ENCODE peak calls at places on chromosomes 11 and 22, in five cellular contexts. M, V, I, Y and Z are unnamed samples.

GRCh38 chr11:8258771-8259170 is 4.9 kb downstream of the LMO1 start:
- DNase-seq in M (no peak), V (no peak), I (no peak), Y (no peak), Z (peak; percentile 85)

GRCh38 chr11:63613517-63614135 is 607 bp downstream of the PLAAT3 start:
- DNase-seq in M (peak; percentile 84), V (peak; percentile 56), I (peak; percentile 38), Y (peak; percentile 17), Z (no peak)

GRCh38 chr11:69721745-69722144 is 17.9 kb upstream of the FGF19 start:
- DNase-seq in M (no peak), V (no peak), I (no peak), Y (no peak), Z (no peak)

GRCh38 chr22:38490915-38491314 is 15.2 kb downstream of the DDX17 start:
- DNase-seq in M (no peak), V (no peak), I (peak; percentile 73), Y (no peak), Z (no peak)

GRCh38 chr22:41910599-41911291 is 4.1 kb downstream of the SHISA8 start:
- DNase-seq in M (peak; percentile 78), V (no peak), I (no peak), Y (peak; percentile 21), Z (peak; percentile 38)

GRCh38 chr22:28943501-28943879 is 60.1 kb downstream of the ZNRF3 start:
- DNase-seq in M (no peak), V (no peak), I (no peak), Y (no peak), Z (no peak)

GRCh38 chr11:27012254-27012921 is 18.5 kb downstream of the FIBIN start:
- DNase-seq in M (no peak), V (peak; percentile 14), I (peak; percentile 14), Y (no peak), Z (no peak)

GRCh38 chr11:83054904-83055380 is 16.8 kb downstream of the RAB30 start:
- DNase-seq in M (no peak), V (no peak), I (no peak), Y (no peak), Z (peak; percentile 63)

GRCh38 chr11:116506446-116506845 is 266.3 kb downstream of the BUD13 start:
- DNase-seq in M (no peak), V (no peak), I (no peak), Y (no peak), Z (no peak)

GRCh38 chr11:91756829-91757480 is 467.7 kb upstream of the FAT3 start:
- DNase-seq in M (no peak), V (no peak), I (no peak), Y (no peak), Z (no peak)

DNA sequence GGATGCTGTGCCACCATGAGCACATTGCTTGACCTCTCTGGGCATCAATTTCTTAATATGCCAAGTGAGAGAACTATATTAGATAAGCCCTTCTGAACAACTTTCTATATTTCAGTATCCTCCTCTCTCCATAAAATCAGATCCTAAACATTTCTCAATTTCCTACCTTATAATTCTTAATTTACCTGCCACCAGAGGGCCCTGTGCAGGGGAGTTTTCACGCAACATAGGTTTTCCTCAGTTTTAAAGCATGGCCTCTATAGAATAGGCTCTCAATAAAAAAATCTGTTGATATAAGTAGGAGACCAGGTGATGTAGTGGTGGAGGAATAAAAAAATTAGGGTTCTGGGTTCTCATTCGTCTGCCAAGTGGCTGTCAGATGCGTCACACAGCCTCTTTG is 83.7 kb upstream of the DBX1 start:
- DNase-seq in M (no peak), V (no peak), I (no peak), Y (no peak), Z (no peak)
- TF ChIP-seq CTCF in M (no peak), V (peak; percentile 34), I (no peak), Y (no peak), Z (peak; percentile 42)

GRCh38 chr22:26287382-26288228 is 118.3 kb downstream of the SEZ6L start:
- DNase-seq in M (no peak), V (no peak), I (no peak), Y (no peak), Z (no peak)
- TF ChIP-seq CTCF in M (no peak), V (no peak), I (no peak), Y (no peak), Z (no peak)

GRCh38 chr11:111186308-111186967 is 59.1 kb upstream of the POU2AF2 start:
- DNase-seq in M (no peak), V (no peak), I (no peak), Y (no peak), Z (no peak)

GRCh38 chr11:111185259-111185658 is 60.3 kb upstream of the POU2AF2 start:
- DNase-seq in M (no peak), V (no peak), I (no peak), Y (no peak), Z (no peak)

GRCh38 chr11:111194789-111195188 is 50.7 kb upstream of the POU2AF2 start:
- DNase-seq in M (no peak), V (no peak), I (no peak), Y (no peak), Z (no peak)

GRCh38 chr11:111193924-111194490 is 51.5 kb upstream of the POU2AF2 start:
- DNase-seq in M (no peak), V (no peak), I (no peak), Y (no peak), Z (peak; percentile 30)

GRCh38 chr11:111189466-111189865 is 56.1 kb upstream of the POU2AF2 start:
- DNase-seq in M (no peak), V (no peak), I (no peak), Y (no peak), Z (peak; percentile 20)
- TF ChIP-seq CTCF in M (no peak), V (no peak), I (no peak), Y (peak; percentile 20), Z (peak; percentile 6)

DNA sequence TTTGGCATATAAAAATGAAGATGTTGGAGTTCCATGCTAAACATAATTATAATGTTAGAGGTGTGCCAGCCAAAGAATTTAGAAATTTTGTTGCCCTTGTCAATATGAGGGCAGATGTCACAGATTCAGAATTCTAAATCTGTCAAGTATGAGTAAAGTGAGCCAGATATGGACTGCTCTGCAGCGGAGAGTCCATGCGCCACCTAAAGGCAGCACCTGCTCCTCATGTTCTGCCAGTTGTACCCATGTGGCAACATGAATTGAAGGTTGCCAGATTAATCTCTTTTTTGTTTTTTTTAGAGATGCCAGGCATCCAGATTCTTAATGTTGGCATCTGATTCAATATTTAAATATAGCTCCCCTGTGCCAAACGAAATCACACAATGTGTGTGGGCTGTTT is 678.6 kb upstream of the ANO5 start:
- DNase-seq in M (no peak), V (peak; percentile 53), I (no peak), Y (peak; percentile 50), Z (peak; percentile 24)
- TF ChIP-seq CTCF in M (peak; percentile 13), V (no peak), I (no peak), Y (peak; percentile 34), Z (peak; percentile 43)

DNA sequence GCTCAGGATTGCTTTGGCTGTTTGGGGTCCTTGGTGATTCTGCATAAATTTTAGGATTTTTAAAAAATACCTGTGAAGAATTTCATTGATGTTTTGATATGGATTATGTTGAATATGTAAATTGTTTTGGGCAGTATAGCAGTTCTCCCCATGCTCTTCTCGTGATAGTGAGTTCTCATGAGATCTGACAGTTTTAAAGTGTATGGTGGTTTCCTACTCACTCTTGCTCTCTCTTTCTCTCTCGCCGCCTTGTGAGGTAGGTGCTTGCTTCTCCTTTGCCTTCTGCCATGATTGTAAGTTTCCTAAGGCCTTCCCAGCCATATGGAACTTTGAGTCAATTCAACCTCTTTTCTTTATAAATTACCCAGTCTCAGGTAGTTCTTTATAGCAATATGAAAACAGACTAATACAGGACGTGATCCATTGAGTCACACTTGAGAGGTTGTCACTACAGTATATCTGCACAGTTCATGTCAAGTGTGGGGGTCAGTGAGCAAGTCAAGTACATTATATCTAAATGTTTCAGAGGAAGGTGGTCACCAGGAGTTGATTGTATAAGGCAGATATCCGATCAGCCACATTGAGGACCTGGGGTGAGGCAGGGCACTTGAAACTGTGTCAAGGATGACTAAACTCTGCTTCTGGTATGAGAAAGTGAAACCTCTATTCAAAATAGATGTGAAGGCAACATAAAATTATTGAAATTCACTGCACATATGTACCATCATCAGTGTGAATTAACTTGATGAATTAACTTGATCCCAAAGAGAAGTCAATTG is 70.7 kb upstream of the CCDC179 start:
- DNase-seq in M (no peak), V (no peak), I (no peak), Y (no peak), Z (no peak)
- TF ChIP-seq CTCF in M (no peak), V (no peak), I (no peak), Y (no peak), Z (no peak)